ENCODE peak calls at places on chromosomes 13 and 19, in nine cellular contexts. O is psoas muscle, Z is GM12865, D is foreskin fibroblast, J is choroid plexus epithelial cell, G is omental fat pad, Q is mesothelial cell of epicardium, E is tibial artery, L is adrenal gland. R is an unnamed sample.

GRCh38 chr19:16886305-16886880 is 2.4 kb upstream of the F2RL3 start:
- DNase-seq in O (peak), Z (peak), D (peak), J (peak), G (peak), Q (no peak), E (peak), L (peak), R (no peak)

GRCh38 chr13:33973194-33973593 is 155.2 kb downstream of the RFC3 start:
- DNase-seq in O (no peak), Z (no peak), D (no peak), J (no peak), G (no peak), Q (no peak), E (no peak), L (no peak), R (no peak)

GRCh38 chr19:21210037-21210621 is 68.3 kb downstream of the ZNF431 start:
- DNase-seq in O (no peak), Z (no peak), D (no peak), J (no peak), G (no peak), Q (no peak), E (no peak), L (no peak), R (no peak)

GRCh38 chr13:73056054-73056962 is 2.5 kb upstream of the KLF5 start:
- DNase-seq in O (no peak), Z (no peak), D (peak), J (peak), G (no peak), Q (no peak), E (no peak), L (no peak), R (no peak)

GRCh38 chr19:57813919-57814504 is 701 bp downstream of the ZNF552 start:
- DNase-seq in O (no peak), Z (no peak), D (peak), J (no peak), G (no peak), Q (no peak), E (no peak), L (no peak), R (no peak)

GRCh38 chr13:47481521-47481920 is 519.6 kb downstream of the SUCLA2 start:
- DNase-seq in O (no peak), Z (no peak), D (no peak), J (peak), G (no peak), Q (no peak), E (no peak), L (no peak), R (no peak)

GRCh38 chr19:40366697-40367561 is 18.4 kb downstream of the PLD3 start:
- DNase-seq in O (no peak), Z (no peak), D (no peak), J (peak), G (no peak), Q (no peak), E (no peak), L (no peak), R (no peak)

GRCh38 chr13:35210234-35210633 is 266.3 kb downstream of the MAB21L1 start:
- DNase-seq in O (no peak), Z (no peak), D (peak), J (peak), G (no peak), Q (no peak), E (no peak), L (no peak), R (no peak)

GRCh38 chr13:44437356-44438233 is 64.0 kb downstream of the SERP2 start:
- DNase-seq in O (no peak), Z (peak), D (peak), J (peak), G (no peak), Q (no peak), E (no peak), L (no peak), R (no peak)

GRCh38 chr19:1950640-1951039 is 9.7 kb downstream of the CSNK1G2 start:
- DNase-seq in O (no peak), Z (no peak), D (no peak), J (no peak), G (no peak), Q (no peak), E (no peak), L (no peak), R (no peak)

GRCh38 chr19:980133-980998 is 3.8 kb upstream of the WDR18 start:
- DNase-seq in O (no peak), Z (no peak), D (peak), J (peak), G (no peak), Q (no peak), E (no peak), L (no peak), R (no peak)

GRCh38 chr13:107028751-107029150 is 460.8 kb upstream of the ARGLU1 start:
- DNase-seq in O (no peak), Z (no peak), D (no peak), J (no peak), G (no peak), Q (no peak), E (no peak), L (peak), R (no peak)

GRCh38 chr13:80469841-80470378 is 129.0 kb upstream of the SPRY2 start:
- DNase-seq in O (peak), Z (no peak), D (peak), J (peak), G (no peak), Q (no peak), E (peak), L (peak), R (peak)

DNA sequence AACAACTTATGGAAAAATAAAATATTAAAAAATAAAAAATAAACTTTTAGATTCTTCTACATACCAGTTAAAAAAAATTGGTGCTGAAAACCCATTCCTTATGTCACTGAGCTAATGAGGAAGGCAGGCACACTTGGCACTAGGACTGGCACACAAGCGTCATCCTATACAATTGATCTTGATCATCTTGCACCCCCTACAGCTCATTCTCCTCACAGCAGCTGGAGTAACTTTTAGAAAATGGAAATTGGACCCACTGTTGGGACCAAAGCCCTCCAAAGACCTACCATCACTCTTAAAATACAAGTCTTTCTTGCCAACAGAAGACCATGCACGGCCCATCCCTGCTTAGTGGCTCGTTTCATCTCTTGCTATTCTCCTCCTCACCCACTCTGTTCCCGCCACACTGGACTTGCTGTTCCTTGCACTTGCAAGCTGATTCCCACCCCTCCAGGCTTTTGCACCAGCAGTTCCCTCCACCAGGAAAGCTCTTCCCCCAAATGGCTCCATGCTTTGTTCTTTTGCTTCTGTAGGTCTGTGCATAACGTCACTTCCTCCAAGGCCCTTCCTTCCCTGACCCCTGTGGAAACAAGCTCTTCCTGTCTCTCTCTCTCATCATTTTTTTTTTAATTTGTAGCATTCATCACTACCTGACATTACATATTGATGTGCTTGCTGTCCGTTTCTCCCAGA is 11.6 kb downstream of the CTU1 start:
- DNase-seq in O (no peak), Z (no peak), D (no peak), J (no peak), G (no peak), Q (no peak), E (no peak), L (no peak), R (no peak)
- TF ChIP-seq CTCF in O (no peak), Z (peak), D (peak), J (peak), G (no peak), Q (no peak), E (no peak), L (no peak), R (no peak)

GRCh38 chr19:9741476-9742171 is 26.9 kb downstream of the ZNF846 start:
- DNase-seq in O (no peak), Z (no peak), D (peak), J (no peak), G (no peak), Q (no peak), E (no peak), L (no peak), R (no peak)

GRCh38 chr19:9735986-9736385 is 32.6 kb downstream of the ZNF846 start:
- DNase-seq in O (no peak), Z (no peak), D (no peak), J (no peak), G (no peak), Q (no peak), E (no peak), L (no peak), R (no peak)
- TF ChIP-seq CTCF in O (no peak), Z (no peak), D (no peak), J (no peak), G (no peak), Q (no peak), E (no peak), L (no peak), R (no peak)

DNA sequence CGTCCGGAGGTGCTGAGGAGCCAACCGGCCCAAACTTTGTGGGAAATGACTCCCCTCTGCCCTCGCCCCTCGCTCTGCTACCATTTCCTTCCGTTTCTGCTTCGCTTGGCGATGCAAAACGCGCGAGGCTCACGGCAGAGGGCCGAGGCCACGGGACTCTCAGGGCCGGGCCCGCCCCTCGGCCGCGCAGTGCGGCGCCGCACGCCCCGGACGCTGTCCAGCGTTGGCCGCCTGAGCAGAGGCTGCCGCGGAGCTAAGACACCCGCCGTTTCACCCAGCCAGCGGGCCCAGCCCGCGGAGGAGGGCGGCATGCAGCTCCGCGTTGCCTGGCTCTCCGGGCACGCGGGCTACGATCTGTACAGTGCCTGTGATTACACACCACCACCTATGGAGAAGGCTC is 2.1 kb upstream of the ZNF578 start:
- DNase-seq in O (no peak), Z (no peak), D (peak), J (no peak), G (no peak), Q (no peak), E (no peak), L (no peak), R (no peak)
- TF ChIP-seq CTCF in O (no peak), Z (no peak), D (no peak), J (no peak), G (no peak), Q (no peak), E (no peak), L (no peak), R (no peak)

GRCh38 chr19:35556846-35557538 is 6.5 kb downstream of the ATP4A start:
- DNase-seq in O (no peak), Z (no peak), D (no peak), J (no peak), G (no peak), Q (no peak), E (no peak), L (no peak), R (no peak)

GRCh38 chr19:35553385-35554000 is 8.1 kb downstream of the TMEM147 start:
- DNase-seq in O (no peak), Z (no peak), D (no peak), J (no peak), G (no peak), Q (no peak), E (no peak), L (peak), R (no peak)

GRCh38 chr19:35556025-35556590 is 7.3 kb downstream of the ATP4A start:
- DNase-seq in O (no peak), Z (no peak), D (no peak), J (no peak), G (no peak), Q (no peak), E (no peak), L (no peak), R (no peak)

GRCh38 chr19:35554076-35554475 is 8.7 kb downstream of the TMEM147 start:
- DNase-seq in O (no peak), Z (no peak), D (no peak), J (no peak), G (no peak), Q (no peak), E (no peak), L (no peak), R (no peak)

DNA sequence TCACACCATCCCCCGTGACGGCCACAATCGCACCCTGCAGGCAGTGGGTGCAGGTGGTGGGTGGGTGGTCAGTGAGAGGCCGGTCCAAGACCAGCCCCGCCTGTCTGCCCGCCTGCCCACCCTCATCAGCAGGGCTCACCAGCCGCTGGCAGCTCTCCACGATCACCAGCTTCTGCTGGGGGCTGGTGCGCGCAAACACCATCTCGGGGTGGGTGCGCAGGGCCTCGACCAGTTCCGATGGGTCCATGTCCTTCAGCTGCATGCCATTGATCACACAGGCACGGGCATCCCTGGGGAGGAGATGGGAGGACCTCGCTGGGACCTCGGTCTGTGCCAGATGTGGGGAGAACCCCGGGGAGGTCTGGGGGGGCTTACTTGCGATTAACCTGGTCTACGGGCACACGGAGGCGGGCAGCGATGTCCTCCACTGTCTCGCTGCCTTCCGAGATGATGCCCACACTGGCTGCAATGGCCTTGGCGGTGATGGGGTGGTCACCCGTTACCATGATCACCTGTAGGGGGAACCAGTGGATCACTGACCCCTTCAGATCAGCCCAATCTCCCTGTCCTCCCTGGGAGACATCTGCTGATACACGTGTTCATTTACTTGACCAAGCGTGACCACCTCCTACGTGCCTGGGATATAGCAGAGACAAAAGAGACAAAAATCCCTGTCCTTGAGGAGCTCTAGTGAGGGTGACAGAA is 8.0 kb downstream of the ATP4A start:
- DNase-seq in O (no peak), Z (peak), D (peak), J (peak), G (no peak), Q (no peak), E (no peak), L (peak), R (no peak)
- TF ChIP-seq CTCF in O (no peak), Z (no peak), D (no peak), J (peak), G (no peak), Q (peak), E (no peak), L (peak), R (no peak)

DNA sequence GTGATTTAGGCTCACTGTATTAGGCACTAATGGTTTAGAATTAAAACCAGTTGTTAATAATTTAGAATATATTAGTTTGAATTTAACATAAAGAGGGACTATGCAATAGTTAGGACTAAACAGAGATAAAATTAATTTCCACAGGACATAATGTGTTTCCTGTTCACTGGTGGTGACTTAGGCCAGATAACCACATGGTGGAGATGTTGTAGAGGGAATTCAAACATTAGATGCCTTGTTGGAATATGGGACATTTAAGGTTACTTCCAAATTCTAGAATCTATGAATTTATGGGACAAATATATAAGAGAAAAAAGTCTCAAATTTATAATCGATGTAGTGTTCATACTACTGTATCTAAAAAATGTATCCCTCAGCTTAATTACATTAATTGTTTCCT is 615.5 kb upstream of the KLHL1 start:
- DNase-seq in O (no peak), Z (no peak), D (peak), J (peak), G (no peak), Q (no peak), E (no peak), L (no peak), R (no peak)
- TF ChIP-seq CTCF in O (no peak), Z (no peak), D (no peak), J (peak), G (no peak), Q (no peak), E (no peak), L (no peak), R (no peak)